ENCODE peak calls at places on chromosomes 12 and 14, in ten cellular contexts. X is body of pancreas; J is cardiac muscle cell; L is effector memory CD4-positive, alpha-beta T cell; M is A549; A is ovary; W is heart left ventricle; V is AG04450; K is transverse colon; G is neuronal stem cell. Q is an unnamed sample. For H3K9me3, the result is how much of the 10 kb centered on the place peaks cover.

GRCh38 chr12:95548056-95548538 is 3.2 kb downstream of the USP44 start:
- DNase-seq in V (no peak), M (no peak), W (peak), K (peak), G (peak), J (peak), X (peak), L (no peak), A (peak), Q (no peak)

GRCh38 chr12:39620664-39621658 is 1.4 kb upstream of the ABCD2 start:
- DNase-seq in A (no peak), K (peak), L (no peak), W (no peak), X (no peak), J (peak), G (no peak), V (no peak), M (no peak), Q (peak)

GRCh38 chr12:51470116-51470515 is 45.5 kb downstream of the SLC4A8 start:
- DNase-seq in K (no peak), L (no peak), W (no peak), G (no peak), A (no peak), J (no peak), V (no peak), M (no peak), X (no peak), Q (no peak)

GRCh38 chr12:32362892-32363291 is 36.5 kb upstream of the FGD4 start:
- DNase-seq in M (no peak), G (no peak), X (no peak), J (no peak), W (no peak), V (no peak), K (no peak), L (no peak), A (no peak), Q (no peak)

GRCh38 chr14:75343914-75344313 is 65.3 kb downstream of the FOS start:
- DNase-seq in V (no peak), W (no peak), K (no peak), G (no peak), A (no peak), J (peak), L (no peak), X (no peak), M (no peak), Q (no peak)

GRCh38 chr14:53011053-53011462 is 60.2 kb upstream of the FERMT2 start:
- DNase-seq in V (peak), G (peak), A (peak), L (no peak), W (peak), J (peak), M (peak), K (peak), X (peak), Q (no peak)

GRCh38 chr14:105093426-105094192 is 28.4 kb upstream of the GPR132 start:
- DNase-seq in M (peak), K (peak), G (peak), X (peak), W (peak), J (peak), L (peak), V (no peak), A (peak), Q (peak)

GRCh38 chr14:67999290-67999689 is 179.7 kb downstream of the RAD51B start:
- DNase-seq in A (no peak), M (no peak), L (no peak), V (no peak), K (no peak), X (no peak), J (peak), W (no peak), G (no peak), Q (no peak)

GRCh38 chr12:30847259-30847658 is 79.3 kb upstream of the TSPAN11 start:
- DNase-seq in K (no peak), M (peak), J (peak), L (no peak), W (no peak), X (no peak), A (no peak), V (peak), G (peak), Q (peak)

GRCh38 chr14:67377916-67378315 is 17.8 kb downstream of the EIF2S1 start:
- DNase-seq in X (no peak), A (no peak), W (no peak), K (no peak), M (no peak), J (no peak), G (no peak), L (no peak), V (no peak), Q (no peak)

GRCh38 chr12:111339306-111339938 is 29.5 kb downstream of the PHETA1 start:
- DNase-seq in L (no peak), K (no peak), A (no peak), V (no peak), X (no peak), J (no peak), M (no peak), G (no peak), W (no peak), Q (no peak)

GRCh38 chr12:48002179-48002601 is 2.1 kb downstream of the COL2A1 start:
- DNase-seq in W (no peak), J (no peak), X (no peak), A (no peak), V (no peak), L (no peak), K (no peak), G (peak), M (no peak), Q (no peak)

GRCh38 chr12:31029916-31030562 is 43.6 kb upstream of the DDX11 start:
- DNase-seq in W (peak), J (no peak), M (no peak), K (no peak), G (no peak), L (no peak), X (no peak), A (no peak), V (no peak), Q (no peak)

GRCh38 chr12:25594376-25594775 is 41.3 kb upstream of the LMNTD1 start:
- DNase-seq in V (no peak), W (no peak), K (no peak), X (no peak), G (no peak), A (no peak), J (no peak), M (no peak), L (no peak), Q (no peak)

GRCh38 chr12:62345667-62346066 is 85.5 kb downstream of the USP15 start:
- DNase-seq in K (no peak), A (no peak), W (no peak), V (no peak), M (no peak), L (no peak), J (no peak), X (no peak), G (no peak), Q (no peak)

GRCh38 chr12:118980407-118981014 is 830 bp upstream of the SRRM4 start:
- DNase-seq in K (no peak), W (no peak), A (no peak), V (no peak), X (no peak), M (no peak), L (no peak), J (no peak), G (peak), Q (no peak)

GRCh38 chr12:115444336-115444735 is 760.4 kb upstream of the TBX3 start:
- DNase-seq in V (no peak), G (no peak), L (no peak), A (no peak), X (no peak), M (no peak), K (no peak), W (no peak), J (no peak), Q (no peak)

GRCh38 chr12:9669019-9669326 is 540 bp upstream of the CLEC2D start:
- DNase-seq in K (no peak), V (no peak), J (no peak), M (no peak), L (no peak), X (no peak), W (no peak), A (no peak), G (no peak), Q (no peak)

GRCh38 chr14:75880512-75880911 is 101.3 kb downstream of the TGFB3 start:
- DNase-seq in W (no peak), A (no peak), M (no peak), V (no peak), X (no peak), J (no peak), K (no peak), G (no peak), L (no peak), Q (no peak)

GRCh38 chr14:73457050-73457934 is 1.1 kb downstream of the NUMB start:
- DNase-seq in A (peak), L (no peak), V (no peak), J (peak), K (no peak), M (peak), W (peak), X (no peak), G (peak), Q (no peak)

GRCh38 chr12:48388430-48388829 is 37.7 kb upstream of the ZNF641 start:
- DNase-seq in W (no peak), V (no peak), X (no peak), K (no peak), A (no peak), G (no peak), J (peak), L (no peak), M (no peak), Q (no peak)

GRCh38 chr12:127162902-127163301 is 1104.1 kb upstream of the TMEM132C start:
- DNase-seq in L (no peak), J (peak), X (no peak), W (no peak), K (no peak), G (no peak), M (peak), A (no peak), V (no peak), Q (no peak)

GRCh38 chr12:127677537-127678131 is 589.3 kb upstream of the TMEM132C start:
- DNase-seq in G (peak), M (peak), K (peak), L (no peak), J (peak), W (peak), X (peak), A (peak), V (peak), Q (no peak)

GRCh38 chr14:64745511-64746041 is 41.4 kb downstream of the PLEKHG3 start:
- DNase-seq in J (peak), K (no peak), M (no peak), A (peak), G (no peak), V (no peak), W (no peak), L (no peak), X (no peak), Q (no peak)

GRCh38 chr12:109760930-109761630 is 47.5 kb downstream of the FAM222A start:
- DNase-seq in G (no peak), W (no peak), M (no peak), K (no peak), V (no peak), X (peak), L (no peak), A (no peak), J (no peak), Q (no peak)

GRCh38 chr12:49034287-49034622 is 15.7 kb upstream of the PRKAG1 start:
- DNase-seq in J (no peak), W (no peak), M (no peak), L (no peak), X (no peak), G (no peak), V (no peak), A (no peak), K (no peak), Q (no peak)

GRCh38 chr12:115411121-115411520 is 727.1 kb upstream of the TBX3 start:
- DNase-seq in K (no peak), W (no peak), J (no peak), A (no peak), M (no peak), G (no peak), L (no peak), V (no peak), X (no peak), Q (no peak)

GRCh38 chr12:119678459-119678858 is 10.5 kb downstream of the PRKAB1 start:
- DNase-seq in W (no peak), A (no peak), J (no peak), L (no peak), M (no peak), X (no peak), V (no peak), K (no peak), G (no peak), Q (no peak)

GRCh38 chr12:114194066-114194465 is 211.9 kb downstream of the TBX5 start:
- DNase-seq in J (no peak), M (no peak), X (no peak), L (no peak), A (no peak), W (no peak), K (no peak), G (no peak), V (no peak), Q (no peak)

DNA sequence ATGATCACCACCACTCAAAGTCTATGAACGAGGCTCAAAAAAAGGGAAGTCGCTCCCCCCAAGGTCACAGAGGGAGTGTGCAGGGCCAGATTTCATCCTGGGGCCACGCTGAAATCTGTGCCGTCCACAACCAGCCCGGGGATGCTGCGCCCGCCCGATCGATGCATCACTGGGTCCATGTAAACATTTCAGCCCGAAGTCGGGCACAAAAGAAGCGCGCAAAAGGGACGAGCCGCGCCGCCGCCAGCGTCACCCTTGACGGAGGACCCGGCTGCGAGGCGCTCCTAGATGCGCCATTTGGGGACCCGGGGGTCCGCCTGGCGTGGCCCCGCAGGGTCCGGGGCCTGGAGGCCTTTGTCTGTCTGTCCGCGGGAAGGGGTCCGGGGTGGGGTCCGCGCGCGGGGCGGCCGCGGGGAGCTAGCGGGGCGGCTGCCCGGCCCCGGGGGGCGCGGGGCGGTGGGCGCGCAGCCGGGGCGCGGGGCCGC is 503 bp downstream of the FBXO21 start:
- DNase-seq in G (peak), L (no peak), A (peak), K (peak), V (no peak), W (peak), J (peak), X (peak), M (peak), Q (peak)
- H3K27ac ChIP-seq in G (no peak), L (peak), A (peak), K (peak), V (peak), W (peak), J (no peak), X (peak), M (peak), Q (peak)

GRCh38 chr14:19917243-19917642 is 3.2 kb upstream of the OR4K5 start:
- DNase-seq in A (no peak), M (no peak), J (no peak), W (no peak), X (no peak), L (no peak), K (no peak), V (no peak), G (no peak), Q (no peak)

GRCh38 chr14:19920021-19920657 is at the start of gene OR4K5:
- DNase-seq in J (no peak), W (no peak), X (no peak), G (no peak), V (no peak), A (no peak), L (no peak), K (no peak), M (no peak), Q (no peak)

GRCh38 chr14:19918553-19919264 is 1.7 kb upstream of the OR4K5 start:
- DNase-seq in J (no peak), M (no peak), G (no peak), V (no peak), W (no peak), K (no peak), A (no peak), L (no peak), X (no peak), Q (no peak)

GRCh38 chr14:19917955-19918518 is 2.4 kb upstream of the OR4K5 start:
- DNase-seq in K (no peak), A (no peak), M (no peak), J (no peak), G (no peak), V (no peak), L (no peak), W (no peak), X (no peak), Q (no peak)
- H3K9me3 ChIP-seq in K (under half), A (under half), M (under half), J (under half), G (under half), V (under half), L (under half), W (under half), X (under half), Q (under half)

DNA sequence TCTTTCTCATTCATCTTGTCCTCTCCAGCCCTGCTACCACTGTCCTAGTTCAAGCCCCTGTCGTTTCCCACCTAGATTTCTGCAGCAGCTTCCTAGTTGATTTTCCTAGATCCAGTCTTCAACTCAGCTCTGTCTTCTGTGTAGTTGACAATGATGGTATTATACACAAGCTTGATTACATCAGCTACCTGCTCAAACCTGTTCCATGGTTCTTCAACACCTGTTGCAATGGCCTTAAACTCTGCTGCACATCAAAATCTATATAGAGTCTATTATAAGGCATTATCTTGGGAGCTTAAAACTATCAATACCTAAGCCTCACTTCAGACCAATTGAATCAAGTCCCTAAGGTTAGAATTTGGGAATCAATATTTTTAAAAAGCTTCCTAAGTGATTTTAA is 71.7 kb upstream of the PELI2 start:
- DNase-seq in V (no peak), G (no peak), A (no peak), L (no peak), M (no peak), W (no peak), K (no peak), X (no peak), J (no peak), Q (no peak)
- H3K27ac ChIP-seq in V (no peak), G (no peak), A (no peak), L (no peak), M (no peak), W (no peak), K (no peak), X (no peak), J (no peak), Q (no peak)

GRCh38 chr12:69330475-69331473 is 17.4 kb upstream of the LYZ start:
- DNase-seq in J (no peak), A (peak), G (no peak), V (no peak), K (peak), M (no peak), L (peak), X (peak), W (no peak), Q (peak)

GRCh38 chr12:69332815-69333358 is 15.3 kb upstream of the LYZ start:
- DNase-seq in G (no peak), X (peak), K (no peak), L (no peak), J (no peak), V (no peak), M (peak), W (no peak), A (no peak), Q (no peak)

GRCh38 chr12:69331482-69331845 is 16.7 kb upstream of the LYZ start:
- DNase-seq in G (no peak), L (no peak), W (no peak), A (no peak), M (no peak), V (no peak), K (peak), X (no peak), J (no peak), Q (no peak)

GRCh38 chr12:69334138-69334537 is 14.0 kb upstream of the LYZ start:
- DNase-seq in W (no peak), A (no peak), G (no peak), L (no peak), K (no peak), J (no peak), X (no peak), V (no peak), M (no peak), Q (peak)

GRCh38 chr12:69331846-69332684 is 16.1 kb upstream of the LYZ start:
- DNase-seq in M (peak), X (no peak), W (no peak), J (no peak), L (no peak), A (no peak), V (no peak), K (no peak), G (no peak), Q (no peak)
- H3K9me3 ChIP-seq in M (under half), X (under half), W (under half), J (under half), L (under half), A (under half), V (under half), K (under half), G (under half), Q (under half)

GRCh38 chr12:92757599-92758121 is 54.9 kb downstream of the PLEKHG7 start:
- DNase-seq in J (no peak), K (no peak), W (no peak), L (no peak), X (no peak), G (no peak), V (no peak), A (no peak), M (no peak), Q (no peak)

GRCh38 chr12:92759634-92760268 is 57.0 kb downstream of the PLEKHG7 start:
- DNase-seq in L (no peak), A (no peak), G (no peak), X (no peak), W (no peak), K (no peak), J (peak), V (peak), M (peak), Q (no peak)

GRCh38 chr12:92756905-92757598 is 54.3 kb downstream of the PLEKHG7 start:
- DNase-seq in J (no peak), L (no peak), G (no peak), X (no peak), V (no peak), W (no peak), A (no peak), M (no peak), K (no peak), Q (no peak)

DNA sequence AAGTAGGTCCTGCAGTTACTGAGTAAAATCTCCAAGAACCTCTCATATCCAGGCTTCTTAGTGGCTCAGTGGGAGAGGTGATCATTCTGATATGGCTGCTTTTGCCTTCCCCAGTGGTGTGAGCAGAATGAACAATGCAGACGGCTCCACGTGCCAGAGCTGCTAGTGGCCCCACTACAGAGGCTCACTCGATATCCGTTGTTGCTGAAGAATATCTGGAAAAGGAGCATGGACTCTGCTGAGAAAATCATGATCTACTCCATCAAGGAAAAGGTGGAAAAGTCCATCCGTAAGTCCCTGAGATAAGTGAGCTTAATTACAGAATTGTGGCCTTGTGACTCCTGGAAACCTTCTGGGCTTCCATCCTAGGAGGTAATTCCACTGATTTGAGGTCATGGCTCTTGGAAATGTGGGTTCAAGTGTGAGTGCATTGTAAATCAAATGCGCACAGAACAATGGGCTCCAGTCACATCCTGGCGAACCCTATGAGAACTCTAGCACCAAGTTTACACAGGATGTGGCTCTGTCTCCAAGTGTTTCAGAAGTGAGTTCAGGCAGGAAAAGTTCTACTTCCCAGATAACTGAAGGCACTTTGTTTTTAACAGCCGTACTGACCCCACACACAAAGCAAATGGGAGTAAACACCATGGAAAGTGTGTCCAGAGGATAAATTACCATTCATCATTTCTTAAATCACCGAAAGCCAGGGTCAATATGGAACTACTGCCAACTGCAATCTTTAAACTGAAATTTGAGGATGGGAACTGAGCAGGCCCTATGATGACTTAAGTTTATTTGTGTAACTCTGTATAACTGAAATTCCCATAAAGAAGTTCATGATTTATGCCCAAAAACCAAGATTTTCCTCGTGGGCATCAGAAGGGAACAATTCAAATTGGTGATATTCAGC is 51.4 kb downstream of the PLEKHG7 start:
- DNase-seq in A (no peak), G (no peak), K (no peak), J (no peak), V (no peak), X (no peak), M (no peak), L (no peak), W (no peak), Q (no peak)
- H3K27ac ChIP-seq in A (no peak), G (no peak), K (no peak), J (no peak), V (no peak), X (no peak), M (no peak), L (no peak), W (peak), Q (no peak)